ENCODE peak calls at places on chromosomes 5 and 9, in nine cellular contexts. R, V, O, I, N, F, B, Y and P are unnamed samples.

GRCh38 chr9:107174441-107174840 is 108.6 kb upstream of the RAD23B start:
- DNase-seq in R (no peak), V (no peak), O (peak; percentile 63), I (no peak), N (no peak), F (no peak), B (no peak), Y (peak; percentile 4), P (no peak)

GRCh38 chr5:67238191-67238590 is 41.6 kb upstream of the CD180 start:
- DNase-seq in R (peak; percentile 78), V (no peak), O (no peak), I (no peak), N (no peak), F (no peak), B (peak; percentile 40), Y (no peak), P (peak; percentile 83)

GRCh38 chr9:121686930-121687541 is 35.6 kb downstream of the DAB2IP start:
- DNase-seq in R (peak; percentile 56), V (peak; percentile 82), O (peak; percentile 77), I (peak; percentile 87), N (peak; percentile 88), F (peak; percentile 57), B (peak; percentile 89), Y (no peak), P (peak; percentile 91)

GRCh38 chr5:71883745-71884103 is 164.6 kb downstream of the CARTPT start:
- DNase-seq in R (no peak), V (no peak), O (peak; percentile 32), I (no peak), N (peak; percentile 43), F (no peak), B (no peak), Y (no peak), P (no peak)

GRCh38 chr5:83911367-83911919 is 190.8 kb upstream of the HAPLN1 start:
- DNase-seq in R (no peak), V (no peak), O (no peak), I (no peak), N (no peak), F (no peak), B (no peak), Y (no peak), P (no peak)

GRCh38 chr5:135980650-135981049 is 25.9 kb upstream of the LECT2 start:
- DNase-seq in R (no peak), V (no peak), O (no peak), I (no peak), N (no peak), F (no peak), B (no peak), Y (no peak), P (no peak)

GRCh38 chr9:37936965-37937364 is 33.0 kb upstream of the SLC25A51 start:
- DNase-seq in R (peak; percentile 84), V (no peak), O (peak; percentile 77), I (no peak), N (no peak), F (no peak), B (peak; percentile 48), Y (no peak), P (no peak)

GRCh38 chr5:32499261-32499660 is 54.7 kb upstream of the ZFR start:
- DNase-seq in R (no peak), V (no peak), O (no peak), I (no peak), N (no peak), F (no peak), B (no peak), Y (no peak), P (no peak)

GRCh38 chr5:101278011-101278687 is 375.1 kb upstream of the ST8SIA4 start:
- DNase-seq in R (no peak), V (no peak), O (no peak), I (no peak), N (no peak), F (no peak), B (peak; percentile 33), Y (no peak), P (no peak)

GRCh38 chr9:110744753-110745522 is 76.3 kb downstream of the MUSK start:
- DNase-seq in R (peak; percentile 99), V (no peak), O (peak; percentile 96), I (no peak), N (no peak), F (no peak), B (peak; percentile 95), Y (peak; percentile 92), P (peak; percentile 83)

GRCh38 chr9:118331622-118332045 is 627.4 kb downstream of the TLR4 start:
- DNase-seq in R (peak; percentile 3), V (no peak), O (peak; percentile 0), I (no peak), N (no peak), F (no peak), B (peak; percentile 83), Y (no peak), P (no peak)

GRCh38 chr9:135811796-135812195 is 95.5 kb downstream of the CAMSAP1 start:
- DNase-seq in R (peak; percentile 7), V (no peak), O (peak; percentile 9), I (no peak), N (no peak), F (no peak), B (no peak), Y (no peak), P (no peak)

GRCh38 chr9:117625154-117625553 is 79.0 kb upstream of the TLR4 start:
- DNase-seq in R (no peak), V (no peak), O (no peak), I (no peak), N (no peak), F (no peak), B (no peak), Y (no peak), P (no peak)

DNA sequence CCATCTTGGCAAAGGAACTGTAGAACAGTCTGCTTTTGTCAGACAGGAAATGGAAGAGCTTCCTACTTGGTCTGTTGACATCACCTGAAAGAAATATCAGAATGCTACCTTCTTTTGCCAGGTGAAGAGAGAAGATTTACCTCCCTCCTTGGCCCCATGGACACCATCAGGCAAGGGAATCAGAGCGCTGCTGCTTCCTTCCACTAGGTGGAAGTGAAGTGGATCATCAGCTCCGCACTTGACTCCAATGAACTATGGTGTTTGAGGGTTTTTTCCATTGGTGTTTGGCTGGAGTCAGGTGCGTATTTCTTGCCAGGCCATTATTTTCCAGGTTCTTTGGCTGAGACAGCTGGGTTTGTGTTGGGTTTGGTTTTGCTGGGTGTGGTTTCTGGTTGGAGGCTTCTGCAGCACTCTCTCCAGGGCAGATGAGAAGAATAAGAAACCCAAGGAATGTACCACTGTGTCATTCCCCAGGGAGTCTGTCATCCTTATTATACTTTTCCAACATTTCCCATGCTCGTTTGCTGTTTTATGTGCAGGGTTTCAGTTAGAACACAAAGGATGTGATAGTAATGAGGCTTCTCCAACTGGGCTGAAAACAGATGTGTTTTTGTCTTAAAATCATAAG is 12.4 kb downstream of the SPATA31E1 start:
- DNase-seq in R (no peak), V (no peak), O (no peak), I (no peak), N (no peak), F (no peak), B (no peak), Y (no peak), P (no peak)
- TF ChIP-seq CTCF in R (no peak), V (no peak), O (no peak), I (no peak), N (no peak), F (no peak), B (no peak), Y (no peak), P (no peak)

GRCh38 chr9:5427005-5427404 is 10.7 kb downstream of the PLGRKT start:
- DNase-seq in R (no peak), V (no peak), O (no peak), I (no peak), N (no peak), F (no peak), B (no peak), Y (no peak), P (no peak)

GRCh38 chr9:5428172-5428571 is 9.6 kb downstream of the PLGRKT start:
- DNase-seq in R (no peak), V (no peak), O (no peak), I (no peak), N (no peak), F (no peak), B (no peak), Y (no peak), P (no peak)

GRCh38 chr9:5428794-5429528 is 8.8 kb downstream of the PLGRKT start:
- DNase-seq in R (no peak), V (no peak), O (no peak), I (no peak), N (no peak), F (no peak), B (no peak), Y (no peak), P (no peak)

GRCh38 chr9:5429873-5430564 is 7.7 kb downstream of the PLGRKT start:
- DNase-seq in R (no peak), V (no peak), O (no peak), I (no peak), N (no peak), F (no peak), B (no peak), Y (no peak), P (no peak)

GRCh38 chr9:5430912-5431311 is 6.8 kb downstream of the PLGRKT start:
- DNase-seq in R (no peak), V (no peak), O (no peak), I (no peak), N (no peak), F (no peak), B (no peak), Y (no peak), P (no peak)
- TF ChIP-seq CTCF in R (peak; percentile 9), V (no peak), O (peak; percentile 4), I (no peak), N (no peak), F (no peak), B (no peak), Y (no peak), P (no peak)

GRCh38 chr5:1883120-1883924 is 597 bp upstream of the IRX4 start:
- DNase-seq in R (no peak), V (no peak), O (no peak), I (no peak), N (no peak), F (no peak), B (peak; percentile 80), Y (no peak), P (no peak)
- TF ChIP-seq CTCF in R (no peak), V (no peak), O (no peak), I (no peak), N (no peak), F (no peak), B (peak; percentile 48), Y (peak; percentile 25), P (no peak)

DNA sequence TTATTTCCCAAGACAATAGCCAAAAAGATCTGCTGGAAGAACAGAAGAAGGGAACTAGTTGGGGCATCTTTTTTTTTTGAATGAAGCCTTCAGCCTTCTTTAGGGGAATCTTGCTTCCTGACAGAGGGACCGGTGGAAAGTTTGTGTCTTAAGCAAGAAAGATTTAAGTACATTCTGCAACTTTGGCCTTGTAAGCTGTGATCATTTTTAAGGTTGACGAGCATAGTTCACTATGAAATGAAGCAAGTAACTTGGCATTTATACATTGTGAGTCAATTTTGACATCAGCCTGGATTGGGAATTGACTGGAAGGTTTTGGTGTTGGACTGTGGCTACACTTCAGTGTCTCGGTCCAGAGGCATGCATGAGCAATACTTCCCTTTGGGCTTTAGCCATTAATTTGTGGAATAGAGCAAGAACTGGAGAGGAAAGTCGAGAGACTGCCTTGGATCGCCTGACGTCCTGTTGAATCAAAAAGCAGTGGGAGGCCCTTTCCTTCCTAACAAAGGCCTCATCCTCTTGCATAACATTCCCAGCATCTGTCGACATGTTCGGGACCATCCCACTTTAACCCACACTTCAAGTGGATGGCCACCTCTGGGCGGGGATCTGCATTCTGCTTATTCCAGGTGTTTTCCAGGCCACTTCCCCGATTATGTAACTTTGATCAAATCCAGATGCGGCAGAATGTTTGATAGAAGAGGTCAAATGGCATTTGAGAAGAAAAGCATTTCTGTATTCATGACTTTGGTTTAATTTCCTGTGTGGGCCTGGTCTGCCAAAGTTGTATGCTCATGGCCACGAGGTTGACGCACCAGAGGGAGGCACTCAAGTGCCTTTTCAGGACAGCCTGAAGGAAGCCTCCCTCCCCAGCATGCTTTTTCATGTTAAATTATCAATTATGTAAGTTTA is 12.5 kb downstream of the ABL1 start:
- DNase-seq in R (peak; percentile 99), V (no peak), O (peak; percentile 99), I (peak; percentile 44), N (peak; percentile 70), F (no peak), B (peak; percentile 97), Y (peak; percentile 99), P (peak; percentile 97)
- TF ChIP-seq CTCF in R (peak; percentile 27), V (no peak), O (peak; percentile 48), I (no peak), N (no peak), F (no peak), B (no peak), Y (peak; percentile 30), P (no peak)